ENCODE peak calls at places on chromosomes 7 and 10, in seven cellular contexts. One of them, this sample, is unnamed. For H3K4me1 and H3K36me3, the result is how much of the 10 kb centered on the place peaks cover.

GRCh38 chr7:16323313-16323712 is 98.0 kb downstream of the CRPPA start:
- DNase-seq in PC-3: no peak
- DNase-seq in RWPE2: no peak
- DNase-seq in heart left ventricle: no peak
- DNase-seq in fibroblast of lung: no peak
- DNase-seq in tibial artery: no peak
- DNase-seq in HCT116: no peak
- DNase-seq in this sample: no peak

GRCh38 chr10:89502556-89502955 is 32.8 kb downstream of the SLC16A12 start:
- DNase-seq in PC-3: peak
- DNase-seq in RWPE2: no peak
- DNase-seq in heart left ventricle: no peak
- DNase-seq in fibroblast of lung: peak
- DNase-seq in tibial artery: no peak
- DNase-seq in HCT116: no peak
- DNase-seq in this sample: no peak

GRCh38 chr10:95308389-95309302 is 17.8 kb upstream of the PDLIM1 start:
- DNase-seq in PC-3: peak
- DNase-seq in RWPE2: peak
- DNase-seq in heart left ventricle: peak
- DNase-seq in fibroblast of lung: peak
- DNase-seq in tibial artery: peak
- DNase-seq in HCT116: peak
- DNase-seq in this sample: no peak

GRCh38 chr7:113561446-113561845 is 357.4 kb downstream of the PPP1R3A start:
- DNase-seq in PC-3: no peak
- DNase-seq in RWPE2: no peak
- DNase-seq in heart left ventricle: no peak
- DNase-seq in fibroblast of lung: peak
- DNase-seq in tibial artery: no peak
- DNase-seq in HCT116: no peak
- DNase-seq in this sample: no peak

GRCh38 chr10:65618125-65618524 is 1307.7 kb upstream of the LRRTM3 start:
- DNase-seq in PC-3: peak
- DNase-seq in RWPE2: no peak
- DNase-seq in heart left ventricle: no peak
- DNase-seq in fibroblast of lung: no peak
- DNase-seq in tibial artery: no peak
- DNase-seq in HCT116: no peak
- DNase-seq in this sample: no peak

GRCh38 chr10:77689339-77689738 is 51.7 kb upstream of the KCNMA1 start:
- DNase-seq in PC-3: no peak
- DNase-seq in RWPE2: no peak
- DNase-seq in heart left ventricle: no peak
- DNase-seq in fibroblast of lung: no peak
- DNase-seq in tibial artery: no peak
- DNase-seq in HCT116: no peak
- DNase-seq in this sample: no peak

GRCh38 chr10:102152545-102152890 is 329 bp downstream of the NOLC1 start:
- DNase-seq in PC-3: peak
- DNase-seq in RWPE2: no peak
- DNase-seq in heart left ventricle: no peak
- DNase-seq in fibroblast of lung: peak
- DNase-seq in tibial artery: no peak
- DNase-seq in HCT116: no peak
- DNase-seq in this sample: peak

GRCh38 chr7:104137971-104138370 is 69.8 kb downstream of the ORC5 start:
- DNase-seq in PC-3: peak
- DNase-seq in RWPE2: no peak
- DNase-seq in heart left ventricle: no peak
- DNase-seq in fibroblast of lung: peak
- DNase-seq in tibial artery: no peak
- DNase-seq in HCT116: no peak
- DNase-seq in this sample: no peak

GRCh38 chr10:98323221-98324164 is 55.5 kb upstream of the LOXL4 start:
- DNase-seq in PC-3: peak
- DNase-seq in RWPE2: no peak
- DNase-seq in heart left ventricle: peak
- DNase-seq in fibroblast of lung: peak
- DNase-seq in tibial artery: peak
- DNase-seq in HCT116: peak
- DNase-seq in this sample: peak

GRCh38 chr7:2237109-2237602 is 4.4 kb upstream of the MAD1L1 start:
- DNase-seq in PC-3: no peak
- DNase-seq in RWPE2: no peak
- DNase-seq in heart left ventricle: peak
- DNase-seq in fibroblast of lung: no peak
- DNase-seq in tibial artery: peak
- DNase-seq in HCT116: no peak
- DNase-seq in this sample: no peak

GRCh38 chr10:68047088-68047487 is 28.0 kb downstream of the HERC4 start:
- DNase-seq in PC-3: no peak
- DNase-seq in RWPE2: no peak
- DNase-seq in heart left ventricle: no peak
- DNase-seq in fibroblast of lung: no peak
- DNase-seq in tibial artery: no peak
- DNase-seq in HCT116: no peak
- DNase-seq in this sample: no peak

GRCh38 chr10:22429146-22429545 is 83.8 kb downstream of the SPAG6 start:
- DNase-seq in PC-3: peak
- DNase-seq in RWPE2: no peak
- DNase-seq in heart left ventricle: no peak
- DNase-seq in fibroblast of lung: no peak
- DNase-seq in tibial artery: no peak
- DNase-seq in HCT116: no peak
- DNase-seq in this sample: no peak

DNA sequence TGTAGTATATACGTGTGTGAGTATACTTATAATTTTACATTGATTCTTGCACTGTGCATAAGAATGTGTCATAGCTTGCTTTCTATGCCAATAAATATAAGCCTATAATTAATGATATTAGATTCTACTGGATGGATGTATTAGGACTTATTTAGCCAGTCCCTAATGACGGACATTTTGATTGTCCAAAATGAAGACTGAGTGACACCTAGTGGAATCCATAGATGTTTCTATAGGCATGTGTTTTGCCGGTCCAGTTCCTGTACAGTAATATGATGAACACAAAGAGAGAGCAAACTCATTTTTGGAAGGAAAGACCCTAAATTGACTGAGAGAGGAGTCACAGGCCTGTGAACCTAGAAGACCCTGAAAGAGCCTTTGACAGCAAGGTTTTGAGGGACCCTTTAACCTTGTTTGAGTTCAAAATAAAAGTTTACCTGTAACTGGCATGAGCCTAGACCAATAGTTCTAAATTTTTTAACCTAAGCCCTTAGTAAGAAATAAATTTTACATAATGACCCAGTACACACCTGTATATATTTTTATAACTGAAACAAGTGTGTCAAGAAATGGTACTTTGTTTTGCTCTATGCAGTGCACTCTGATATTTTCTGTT is 42.4 kb upstream of the AGBL3 start:
- DNase-seq in PC-3: peak
- DNase-seq in RWPE2: no peak
- DNase-seq in heart left ventricle: no peak
- DNase-seq in fibroblast of lung: no peak
- DNase-seq in tibial artery: no peak
- DNase-seq in HCT116: peak
- DNase-seq in this sample: no peak
- TF ChIP-seq CTCF in PC-3: peak
- TF ChIP-seq CTCF in RWPE2: peak
- TF ChIP-seq CTCF in heart left ventricle: peak
- TF ChIP-seq CTCF in fibroblast of lung: peak
- TF ChIP-seq CTCF in tibial artery: peak
- TF ChIP-seq CTCF in HCT116: peak
- TF ChIP-seq CTCF in this sample: peak

DNA sequence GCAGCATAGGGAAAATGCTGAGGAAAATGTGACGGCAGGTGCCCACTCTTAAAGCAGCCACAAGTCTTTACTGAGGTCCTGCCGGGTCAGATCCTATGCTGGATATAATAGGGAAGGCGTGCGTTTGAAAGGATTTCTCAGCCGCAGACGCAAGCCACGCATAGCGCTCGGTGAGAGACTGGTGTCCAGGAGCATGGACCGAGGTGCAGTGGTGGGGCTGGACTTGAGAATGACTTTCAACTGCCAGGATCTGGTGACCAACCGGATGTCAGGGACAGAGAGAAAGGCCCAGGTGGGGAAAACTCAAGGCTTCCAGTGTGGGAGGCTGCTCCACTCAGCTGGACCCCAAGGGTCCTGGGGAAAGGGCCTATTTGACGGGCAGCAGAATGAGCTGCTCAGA is 74.7 kb upstream of the INSIG1 start:
- DNase-seq in PC-3: no peak
- DNase-seq in RWPE2: no peak
- DNase-seq in heart left ventricle: no peak
- DNase-seq in fibroblast of lung: no peak
- DNase-seq in tibial artery: no peak
- DNase-seq in HCT116: no peak
- DNase-seq in this sample: no peak
- H3K4me1 ChIP-seq in PC-3: under half
- H3K4me1 ChIP-seq in RWPE2: under half
- H3K4me1 ChIP-seq in heart left ventricle: under half
- H3K4me1 ChIP-seq in fibroblast of lung: under half
- H3K4me1 ChIP-seq in tibial artery: under half
- H3K4me1 ChIP-seq in HCT116: under half
- H3K4me1 ChIP-seq in this sample: under half

GRCh38 chr7:71191766-71192165 is 59.8 kb downstream of the GALNT17 start:
- DNase-seq in PC-3: no peak
- DNase-seq in RWPE2: no peak
- DNase-seq in heart left ventricle: no peak
- DNase-seq in fibroblast of lung: no peak
- DNase-seq in tibial artery: no peak
- DNase-seq in HCT116: no peak
- DNase-seq in this sample: no peak

GRCh38 chr7:71198391-71198790 is 66.4 kb downstream of the GALNT17 start:
- DNase-seq in PC-3: no peak
- DNase-seq in RWPE2: no peak
- DNase-seq in heart left ventricle: no peak
- DNase-seq in fibroblast of lung: no peak
- DNase-seq in tibial artery: no peak
- DNase-seq in HCT116: no peak
- DNase-seq in this sample: no peak

GRCh38 chr7:71198887-71199286 is 66.9 kb downstream of the GALNT17 start:
- DNase-seq in PC-3: no peak
- DNase-seq in RWPE2: no peak
- DNase-seq in heart left ventricle: no peak
- DNase-seq in fibroblast of lung: no peak
- DNase-seq in tibial artery: no peak
- DNase-seq in HCT116: no peak
- DNase-seq in this sample: no peak

GRCh38 chr7:71193099-71193810 is 61.3 kb downstream of the GALNT17 start:
- DNase-seq in PC-3: no peak
- DNase-seq in RWPE2: no peak
- DNase-seq in heart left ventricle: no peak
- DNase-seq in fibroblast of lung: no peak
- DNase-seq in tibial artery: no peak
- DNase-seq in HCT116: no peak
- DNase-seq in this sample: no peak
- H3K36me3 ChIP-seq in PC-3: under half
- H3K36me3 ChIP-seq in RWPE2: under half
- H3K36me3 ChIP-seq in heart left ventricle: under half
- H3K36me3 ChIP-seq in fibroblast of lung: under half
- H3K36me3 ChIP-seq in tibial artery: under half
- H3K36me3 ChIP-seq in HCT116: under half
- H3K36me3 ChIP-seq in this sample: under half

DNA sequence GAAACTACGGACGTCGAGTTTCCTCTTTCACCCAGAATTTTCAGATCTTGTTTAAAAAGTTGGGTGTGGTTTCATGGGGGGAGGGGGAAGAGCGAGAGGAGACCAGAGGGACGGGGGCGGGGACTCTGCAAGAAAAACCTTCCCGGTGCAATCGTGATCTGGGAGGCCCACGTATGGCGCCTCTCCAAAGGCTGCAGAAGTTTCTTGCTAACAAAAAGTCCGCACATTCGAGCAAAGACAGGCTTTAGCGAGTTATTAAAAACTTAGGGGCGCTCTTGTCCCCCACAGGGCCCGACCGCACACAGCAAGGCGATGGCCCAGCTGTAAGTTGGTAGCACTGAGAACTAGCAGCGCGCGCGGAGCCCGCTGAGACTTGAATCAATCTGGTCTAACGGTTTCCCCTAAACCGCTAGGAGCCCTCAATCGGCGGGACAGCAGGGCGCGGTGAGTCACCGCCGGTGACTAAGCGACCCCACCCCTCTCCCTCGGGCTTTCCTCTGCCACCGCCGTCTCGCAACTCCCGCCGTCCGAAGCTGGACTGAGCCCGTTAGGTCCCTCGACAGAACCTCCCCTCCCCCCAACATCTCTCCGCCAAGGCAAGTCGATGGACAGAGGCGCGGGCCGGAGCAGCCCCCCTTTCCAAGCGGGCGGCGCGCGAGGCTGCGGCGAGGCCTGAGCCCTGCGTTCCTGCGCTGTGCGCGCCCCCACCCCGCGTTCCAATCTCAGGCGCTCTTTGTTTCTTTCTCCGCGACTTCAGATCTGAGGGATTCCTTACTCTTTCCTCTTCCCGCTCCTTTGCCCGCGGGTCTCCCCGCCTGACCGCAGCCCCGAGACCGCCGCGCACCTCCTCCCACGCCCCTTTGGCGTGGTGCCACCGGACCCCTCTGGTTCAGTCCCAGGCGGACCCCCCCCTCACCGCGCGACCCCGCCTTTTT is at the start of gene VIM:
- DNase-seq in PC-3: peak
- DNase-seq in RWPE2: peak
- DNase-seq in heart left ventricle: peak
- DNase-seq in fibroblast of lung: peak
- DNase-seq in tibial artery: peak
- DNase-seq in HCT116: peak
- DNase-seq in this sample: peak
- TF ChIP-seq CTCF in PC-3: no peak
- TF ChIP-seq CTCF in RWPE2: no peak
- TF ChIP-seq CTCF in heart left ventricle: no peak
- TF ChIP-seq CTCF in fibroblast of lung: no peak
- TF ChIP-seq CTCF in tibial artery: no peak
- TF ChIP-seq CTCF in HCT116: no peak
- TF ChIP-seq CTCF in this sample: no peak

This sample was measured in BE2C.